ENCODE peak calls at places on chromosome 9, in eight cellular contexts. One of them, this sample, is unnamed.

GRCh38 chr9:976258-976804 is at the start of gene DMRT3:
- DNase-seq in breast epithelium: no peak
- DNase-seq in CD8-positive, alpha-beta T cell: no peak
- DNase-seq in left ventricle myocardium inferior: no peak
- DNase-seq in psoas muscle: no peak
- DNase-seq in AG10803: no peak
- DNase-seq in left lung: no peak
- DNase-seq in tibial nerve: no peak
- DNase-seq in this sample: no peak

GRCh38 chr9:14314929-14315753 is 1.2 kb upstream of the NFIB start:
- DNase-seq in breast epithelium: peak; percentile 90
- DNase-seq in CD8-positive, alpha-beta T cell: no peak
- DNase-seq in left ventricle myocardium inferior: peak; percentile 98
- DNase-seq in psoas muscle: peak; percentile 98
- DNase-seq in AG10803: no peak
- DNase-seq in left lung: peak; percentile 95
- DNase-seq in tibial nerve: peak; percentile 85
- DNase-seq in this sample: no peak

GRCh38 chr9:14306672-14307646 is 7.0 kb downstream of the NFIB start:
- DNase-seq in breast epithelium: no peak
- DNase-seq in CD8-positive, alpha-beta T cell: no peak
- DNase-seq in left ventricle myocardium inferior: no peak
- DNase-seq in psoas muscle: peak; percentile 64
- DNase-seq in AG10803: no peak
- DNase-seq in left lung: no peak
- DNase-seq in tibial nerve: no peak
- DNase-seq in this sample: no peak

GRCh38 chr9:120412425-120412951 is 167.5 kb downstream of the CDK5RAP2 start:
- DNase-seq in breast epithelium: no peak
- DNase-seq in CD8-positive, alpha-beta T cell: no peak
- DNase-seq in left ventricle myocardium inferior: no peak
- DNase-seq in psoas muscle: no peak
- DNase-seq in AG10803: peak; percentile 81
- DNase-seq in left lung: no peak
- DNase-seq in tibial nerve: no peak
- DNase-seq in this sample: no peak

GRCh38 chr9:71793386-71794105 is 25.2 kb upstream of the CEMIP2 start:
- DNase-seq in breast epithelium: no peak
- DNase-seq in CD8-positive, alpha-beta T cell: no peak
- DNase-seq in left ventricle myocardium inferior: no peak
- DNase-seq in psoas muscle: no peak
- DNase-seq in AG10803: peak; percentile 80
- DNase-seq in left lung: no peak
- DNase-seq in tibial nerve: no peak
- DNase-seq in this sample: no peak

GRCh38 chr9:109937841-109938453 is 157.9 kb downstream of the PALM2AKAP2 start:
- DNase-seq in breast epithelium: no peak
- DNase-seq in CD8-positive, alpha-beta T cell: no peak
- DNase-seq in left ventricle myocardium inferior: no peak
- DNase-seq in psoas muscle: no peak
- DNase-seq in AG10803: no peak
- DNase-seq in left lung: no peak
- DNase-seq in tibial nerve: no peak
- DNase-seq in this sample: no peak

GRCh38 chr9:131361202-131361833 is 32.6 kb upstream of the PRRC2B start:
- DNase-seq in breast epithelium: no peak
- DNase-seq in CD8-positive, alpha-beta T cell: peak; percentile 57
- DNase-seq in left ventricle myocardium inferior: no peak
- DNase-seq in psoas muscle: no peak
- DNase-seq in AG10803: peak; percentile 5
- DNase-seq in left lung: peak; percentile 70
- DNase-seq in tibial nerve: peak; percentile 28
- DNase-seq in this sample: no peak

GRCh38 chr9:113519401-113520108 is 56.0 kb downstream of the RGS3 start:
- DNase-seq in breast epithelium: no peak
- DNase-seq in CD8-positive, alpha-beta T cell: no peak
- DNase-seq in left ventricle myocardium inferior: no peak
- DNase-seq in psoas muscle: no peak
- DNase-seq in AG10803: no peak
- DNase-seq in left lung: no peak
- DNase-seq in tibial nerve: no peak
- DNase-seq in this sample: no peak

GRCh38 chr9:99023229-99023628 is 79.5 kb downstream of the COL15A1 start:
- DNase-seq in breast epithelium: no peak
- DNase-seq in CD8-positive, alpha-beta T cell: no peak
- DNase-seq in left ventricle myocardium inferior: no peak
- DNase-seq in psoas muscle: no peak
- DNase-seq in AG10803: no peak
- DNase-seq in left lung: no peak
- DNase-seq in tibial nerve: no peak
- DNase-seq in this sample: no peak

GRCh38 chr9:92265159-92265558 is 28.3 kb downstream of the IARS1 start:
- DNase-seq in breast epithelium: no peak
- DNase-seq in CD8-positive, alpha-beta T cell: no peak
- DNase-seq in left ventricle myocardium inferior: no peak
- DNase-seq in psoas muscle: no peak
- DNase-seq in AG10803: peak; percentile 66
- DNase-seq in left lung: no peak
- DNase-seq in tibial nerve: no peak
- DNase-seq in this sample: no peak

GRCh38 chr9:34994429-34995287 is 5.1 kb downstream of the DNAJB5 start:
- DNase-seq in breast epithelium: no peak
- DNase-seq in CD8-positive, alpha-beta T cell: no peak
- DNase-seq in left ventricle myocardium inferior: no peak
- DNase-seq in psoas muscle: peak; percentile 62
- DNase-seq in AG10803: peak; percentile 39
- DNase-seq in left lung: no peak
- DNase-seq in tibial nerve: no peak
- DNase-seq in this sample: no peak

GRCh38 chr9:76895186-76895585 is 10.7 kb downstream of the PRUNE2 start:
- DNase-seq in breast epithelium: no peak
- DNase-seq in CD8-positive, alpha-beta T cell: no peak
- DNase-seq in left ventricle myocardium inferior: no peak
- DNase-seq in psoas muscle: no peak
- DNase-seq in AG10803: no peak
- DNase-seq in left lung: no peak
- DNase-seq in tibial nerve: no peak
- DNase-seq in this sample: no peak

GRCh38 chr9:37582548-37583157 is 6.5 kb upstream of the FBXO10 start:
- DNase-seq in breast epithelium: no peak
- DNase-seq in CD8-positive, alpha-beta T cell: no peak
- DNase-seq in left ventricle myocardium inferior: no peak
- DNase-seq in psoas muscle: no peak
- DNase-seq in AG10803: peak; percentile 76
- DNase-seq in left lung: no peak
- DNase-seq in tibial nerve: peak; percentile 51
- DNase-seq in this sample: no peak

GRCh38 chr9:131960311-131960710 is 119.4 kb downstream of the MED27 start:
- DNase-seq in breast epithelium: no peak
- DNase-seq in CD8-positive, alpha-beta T cell: no peak
- DNase-seq in left ventricle myocardium inferior: no peak
- DNase-seq in psoas muscle: no peak
- DNase-seq in AG10803: no peak
- DNase-seq in left lung: no peak
- DNase-seq in tibial nerve: no peak
- DNase-seq in this sample: no peak

GRCh38 chr9:85200726-85201402 is 531.3 kb downstream of the NTRK2 start:
- DNase-seq in breast epithelium: peak; percentile 57
- DNase-seq in CD8-positive, alpha-beta T cell: no peak
- DNase-seq in left ventricle myocardium inferior: no peak
- DNase-seq in psoas muscle: no peak
- DNase-seq in AG10803: peak; percentile 18
- DNase-seq in left lung: no peak
- DNase-seq in tibial nerve: no peak
- DNase-seq in this sample: no peak

GRCh38 chr9:11149065-11149464 is 536.3 kb upstream of the PTPRD start:
- DNase-seq in breast epithelium: no peak
- DNase-seq in CD8-positive, alpha-beta T cell: no peak
- DNase-seq in left ventricle myocardium inferior: no peak
- DNase-seq in psoas muscle: no peak
- DNase-seq in AG10803: no peak
- DNase-seq in left lung: no peak
- DNase-seq in tibial nerve: no peak
- DNase-seq in this sample: no peak

GRCh38 chr9:88672874-88673695 is 138.1 kb downstream of the NXNL2 start:
- DNase-seq in breast epithelium: no peak
- DNase-seq in CD8-positive, alpha-beta T cell: no peak
- DNase-seq in left ventricle myocardium inferior: no peak
- DNase-seq in psoas muscle: no peak
- DNase-seq in AG10803: no peak
- DNase-seq in left lung: no peak
- DNase-seq in tibial nerve: no peak
- DNase-seq in this sample: no peak
- TF ChIP-seq CTCF in breast epithelium: no peak
- TF ChIP-seq CTCF in CD8-positive, alpha-beta T cell: no peak
- TF ChIP-seq CTCF in left ventricle myocardium inferior: no peak
- TF ChIP-seq CTCF in psoas muscle: no peak
- TF ChIP-seq CTCF in AG10803: no peak
- TF ChIP-seq CTCF in left lung: no peak
- TF ChIP-seq CTCF in tibial nerve: no peak
- TF ChIP-seq CTCF in this sample: no peak

DNA sequence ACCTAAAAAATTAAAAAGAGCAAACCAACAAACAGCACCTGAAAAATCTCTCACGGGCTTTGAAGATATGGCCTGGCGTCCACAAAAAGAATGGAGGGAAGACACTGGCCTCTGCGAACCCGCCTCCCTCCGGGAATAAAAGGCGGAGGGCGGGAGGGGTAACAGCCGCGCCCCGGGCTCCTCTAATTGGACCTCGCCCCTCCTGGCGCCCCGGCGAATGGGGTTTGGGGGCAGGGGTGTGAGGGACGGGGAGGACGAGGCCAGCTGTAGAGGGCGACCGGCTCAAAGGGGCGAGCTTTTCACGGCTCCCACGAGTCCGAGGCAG is 753 bp downstream of the FANCC start:
- DNase-seq in breast epithelium: peak; percentile 55
- DNase-seq in CD8-positive, alpha-beta T cell: no peak
- DNase-seq in left ventricle myocardium inferior: peak; percentile 67
- DNase-seq in psoas muscle: peak; percentile 75
- DNase-seq in AG10803: peak; percentile 45
- DNase-seq in left lung: peak; percentile 90
- DNase-seq in tibial nerve: peak; percentile 25
- DNase-seq in this sample: no peak
- TF ChIP-seq CTCF in breast epithelium: no peak
- TF ChIP-seq CTCF in CD8-positive, alpha-beta T cell: no peak
- TF ChIP-seq CTCF in left ventricle myocardium inferior: peak; percentile 16
- TF ChIP-seq CTCF in psoas muscle: no peak
- TF ChIP-seq CTCF in AG10803: no peak
- TF ChIP-seq CTCF in left lung: no peak
- TF ChIP-seq CTCF in tibial nerve: no peak
- TF ChIP-seq CTCF in this sample: no peak

GRCh38 chr9:114539718-114540410 is 34.6 kb upstream of the WHRN start:
- DNase-seq in breast epithelium: no peak
- DNase-seq in CD8-positive, alpha-beta T cell: no peak
- DNase-seq in left ventricle myocardium inferior: no peak
- DNase-seq in psoas muscle: no peak
- DNase-seq in AG10803: no peak
- DNase-seq in left lung: no peak
- DNase-seq in tibial nerve: no peak
- DNase-seq in this sample: no peak

GRCh38 chr9:114532561-114533237 is 27.4 kb upstream of the WHRN start:
- DNase-seq in breast epithelium: no peak
- DNase-seq in CD8-positive, alpha-beta T cell: no peak
- DNase-seq in left ventricle myocardium inferior: no peak
- DNase-seq in psoas muscle: no peak
- DNase-seq in AG10803: no peak
- DNase-seq in left lung: no peak
- DNase-seq in tibial nerve: no peak
- DNase-seq in this sample: no peak

DNA sequence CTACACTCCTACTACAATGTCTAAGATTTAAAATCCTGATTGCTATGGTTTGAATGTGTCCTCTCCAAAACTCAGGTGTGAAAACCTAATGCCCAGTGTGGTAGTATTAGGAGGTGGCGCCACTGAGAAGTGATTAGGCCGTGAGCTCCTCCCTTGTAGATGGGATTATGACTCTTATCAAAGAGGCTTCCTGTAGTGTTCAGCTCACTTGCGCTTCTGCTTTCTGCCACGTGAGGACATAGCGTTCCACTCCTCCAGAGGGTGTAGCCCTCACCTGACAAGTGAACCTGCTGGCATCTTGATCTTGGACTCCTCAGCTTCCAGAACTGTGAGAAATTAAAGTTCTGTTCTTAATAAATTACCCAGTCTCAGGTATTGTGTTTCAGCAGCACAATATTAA is 33.0 kb upstream of the WHRN start:
- DNase-seq in breast epithelium: no peak
- DNase-seq in CD8-positive, alpha-beta T cell: peak; percentile 28
- DNase-seq in left ventricle myocardium inferior: no peak
- DNase-seq in psoas muscle: no peak
- DNase-seq in AG10803: no peak
- DNase-seq in left lung: no peak
- DNase-seq in tibial nerve: no peak
- DNase-seq in this sample: peak; percentile 19
- TF ChIP-seq CTCF in breast epithelium: no peak
- TF ChIP-seq CTCF in CD8-positive, alpha-beta T cell: no peak
- TF ChIP-seq CTCF in left ventricle myocardium inferior: no peak
- TF ChIP-seq CTCF in psoas muscle: no peak
- TF ChIP-seq CTCF in AG10803: no peak
- TF ChIP-seq CTCF in left lung: no peak
- TF ChIP-seq CTCF in tibial nerve: no peak
- TF ChIP-seq CTCF in this sample: no peak

GRCh38 chr9:93917121-93917853 is 37.9 kb downstream of the BARX1 start:
- DNase-seq in breast epithelium: no peak
- DNase-seq in CD8-positive, alpha-beta T cell: no peak
- DNase-seq in left ventricle myocardium inferior: no peak
- DNase-seq in psoas muscle: no peak
- DNase-seq in AG10803: no peak
- DNase-seq in left lung: peak; percentile 42
- DNase-seq in tibial nerve: no peak
- DNase-seq in this sample: no peak
- TF ChIP-seq CTCF in breast epithelium: no peak
- TF ChIP-seq CTCF in CD8-positive, alpha-beta T cell: no peak
- TF ChIP-seq CTCF in left ventricle myocardium inferior: no peak
- TF ChIP-seq CTCF in psoas muscle: no peak
- TF ChIP-seq CTCF in AG10803: no peak
- TF ChIP-seq CTCF in left lung: no peak
- TF ChIP-seq CTCF in tibial nerve: no peak
- TF ChIP-seq CTCF in this sample: no peak

GRCh38 chr9:73067074-73067473 is 84.6 kb upstream of the ANXA1 start:
- DNase-seq in breast epithelium: no peak
- DNase-seq in CD8-positive, alpha-beta T cell: no peak
- DNase-seq in left ventricle myocardium inferior: no peak
- DNase-seq in psoas muscle: no peak
- DNase-seq in AG10803: no peak
- DNase-seq in left lung: no peak
- DNase-seq in tibial nerve: no peak
- DNase-seq in this sample: no peak
- TF ChIP-seq CTCF in breast epithelium: no peak
- TF ChIP-seq CTCF in CD8-positive, alpha-beta T cell: no peak
- TF ChIP-seq CTCF in left ventricle myocardium inferior: no peak
- TF ChIP-seq CTCF in psoas muscle: no peak
- TF ChIP-seq CTCF in AG10803: no peak
- TF ChIP-seq CTCF in left lung: no peak
- TF ChIP-seq CTCF in tibial nerve: no peak
- TF ChIP-seq CTCF in this sample: no peak